ENCODE peak calls at places on chromosomes 2 and 18, in four cellular contexts. P is HCT116, O is SK-N-SH, N is K562. W is an unnamed sample.
A peak's percentile ranks its signal among the peaks of the same experiment; 100 is the strongest.

GRCh38 chr2:240877460-240878340 is 9.1 kb downstream of the AGXT start:
- DNase-seq in P (no peak), O (peak; percentile 48), N (no peak), W (no peak)

GRCh38 chr2:216695401-216695821 is at the start of gene IGFBP5:
- DNase-seq in P (no peak), O (peak; percentile 46), N (no peak), W (no peak)

GRCh38 chr2:42510191-42510929 is 16.6 kb upstream of the KCNG3 start:
- DNase-seq in P (no peak), O (peak; percentile 74), N (no peak), W (no peak)

GRCh38 chr2:156435392-156435724 is 821 bp upstream of the GPD2 start:
- DNase-seq in P (no peak), O (peak; percentile 76), N (no peak), W (no peak)

GRCh38 chr2:144431384-144431783 is 88.5 kb downstream of the ZEB2 start:
- DNase-seq in P (no peak), O (no peak), N (no peak), W (no peak)

GRCh38 chr2:187567126-187567525 is 12.9 kb upstream of the TFPI start:
- DNase-seq in P (no peak), O (no peak), N (no peak), W (no peak)

GRCh38 chr2:8544786-8545631 is 136.8 kb upstream of the ID2 start:
- DNase-seq in P (peak; percentile 6), O (peak; percentile 83), N (peak; percentile 89), W (no peak)

GRCh38 chr18:55382277-55382805 is 205.7 kb downstream of the TCF4 start:
- DNase-seq in P (no peak), O (no peak), N (no peak), W (no peak)

GRCh38 chr2:226799976-226800940 is 638 bp upstream of the IRS1 start:
- DNase-seq in P (no peak), O (peak; percentile 25), N (no peak), W (no peak)

GRCh38 chr2:161344737-161345136 is 36.5 kb downstream of the PSMD14 start:
- DNase-seq in P (no peak), O (no peak), N (no peak), W (no peak)

GRCh38 chr2:63189026-63189425 is 138.4 kb downstream of the OTX1 start:
- DNase-seq in P (peak; percentile 54), O (peak; percentile 26), N (peak; percentile 65), W (peak; percentile 55)

GRCh38 chr2:8475349-8476045 is 206.4 kb upstream of the ID2 start:
- DNase-seq in P (no peak), O (no peak), N (no peak), W (no peak)

GRCh38 chr2:57890993-57891688 is 155.5 kb upstream of the VRK2 start:
- DNase-seq in P (no peak), O (no peak), N (no peak), W (no peak)

GRCh38 chr2:12762337-12762736 is 45.6 kb downstream of the TRIB2 start:
- DNase-seq in P (no peak), O (no peak), N (no peak), W (no peak)

GRCh38 chr18:37553633-37554398 is 11.8 kb downstream of the CELF4 start:
- DNase-seq in P (no peak), O (no peak), N (peak; percentile 20), W (no peak)

GRCh38 chr2:179129574-179130238 is 79.8 kb upstream of the CCDC141 start:
- DNase-seq in P (no peak), O (peak; percentile 6), N (peak; percentile 11), W (peak; percentile 12)

GRCh38 chr2:25323042-25323514 is 18.6 kb downstream of the DNMT3A start:
- DNase-seq in P (no peak), O (no peak), N (no peak), W (no peak)

GRCh38 chr18:70047931-70048603 is 100.4 kb upstream of the CD226 start:
- DNase-seq in P (no peak), O (no peak), N (no peak), W (no peak)

GRCh38 chr2:208266641-208267335 is 733 bp downstream of the PIKFYVE start:
- DNase-seq in P (no peak), O (no peak), N (no peak), W (no peak)

GRCh38 chr2:192082121-192082520 is 112.6 kb downstream of the TMEFF2 start:
- DNase-seq in P (no peak), O (no peak), N (peak; percentile 7), W (no peak)

GRCh38 chr2:192090878-192091277 is 103.9 kb downstream of the TMEFF2 start:
- DNase-seq in P (no peak), O (no peak), N (no peak), W (no peak)

GRCh38 chr2:192091480-192091879 is 103.3 kb downstream of the TMEFF2 start:
- DNase-seq in P (no peak), O (no peak), N (no peak), W (no peak)

DNA sequence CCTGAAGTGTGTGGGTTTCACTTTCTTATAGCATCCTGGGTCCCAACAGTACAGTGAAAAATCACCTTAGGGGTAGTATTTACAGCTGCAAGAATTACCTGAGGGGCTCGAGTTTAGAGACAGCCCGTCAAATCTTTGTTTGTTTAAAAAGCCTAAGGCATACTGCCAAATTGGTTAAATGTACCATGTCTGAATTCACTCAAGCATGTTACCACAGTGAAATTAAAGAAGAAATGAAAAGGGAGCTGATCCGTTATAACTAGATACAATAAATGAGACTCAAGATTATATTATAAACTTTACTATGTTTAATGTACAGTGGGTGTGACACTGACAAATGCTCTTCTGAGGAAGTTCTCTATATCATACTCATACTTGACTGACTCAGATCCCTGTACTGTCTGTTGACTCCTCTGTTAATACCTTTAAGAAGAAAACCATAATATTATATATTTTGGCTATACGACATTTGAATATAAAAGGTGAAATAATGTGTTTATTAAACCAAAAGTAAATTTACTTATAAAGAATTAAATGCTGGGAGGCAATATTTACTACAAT is 107.3 kb downstream of the TMEFF2 start:
- DNase-seq in P (no peak), O (no peak), N (no peak), W (no peak)
- H3K4me3 ChIP-seq in P (no peak overlapping the region), O (no peak overlapping the region), N (no peak overlapping the region), W (no peak overlapping the region)

GRCh38 chr2:171547256-171547655 is 25.0 kb downstream of the CYBRD1 start:
- DNase-seq in P (no peak), O (no peak), N (no peak), W (no peak)

GRCh38 chr2:171550613-171551012 is 28.3 kb downstream of the CYBRD1 start:
- DNase-seq in P (no peak), O (no peak), N (no peak), W (no peak)

GRCh38 chr2:171545086-171545485 is 22.8 kb downstream of the CYBRD1 start:
- DNase-seq in P (no peak), O (no peak), N (no peak), W (no peak)

GRCh38 chr2:171551836-171552235 is 29.6 kb downstream of the CYBRD1 start:
- DNase-seq in P (no peak), O (no peak), N (no peak), W (no peak)

DNA sequence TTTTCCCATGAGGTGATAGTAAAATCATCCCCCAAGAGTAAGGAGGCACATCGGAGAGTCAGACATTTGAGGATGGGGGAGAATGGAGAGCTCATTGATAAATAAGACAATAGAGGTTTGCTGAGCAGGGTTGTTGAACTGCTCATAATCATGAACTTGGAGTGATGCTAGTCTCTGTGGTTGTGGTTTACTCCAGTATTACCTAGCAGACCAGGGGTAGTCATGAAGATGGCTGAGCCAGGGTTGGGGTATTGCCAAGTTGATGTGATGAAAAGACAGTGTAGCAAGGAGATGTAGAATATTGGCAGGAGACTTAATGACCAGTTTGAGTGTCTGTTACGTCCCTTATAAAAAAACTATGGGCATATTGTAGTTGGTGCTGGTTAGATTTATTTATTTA is 25.4 kb downstream of the CYBRD1 start:
- DNase-seq in P (no peak), O (no peak), N (no peak), W (no peak)
- TF ChIP-seq SIN3A in P (no peak), O (no peak), N (no peak), W (no peak)

DNA sequence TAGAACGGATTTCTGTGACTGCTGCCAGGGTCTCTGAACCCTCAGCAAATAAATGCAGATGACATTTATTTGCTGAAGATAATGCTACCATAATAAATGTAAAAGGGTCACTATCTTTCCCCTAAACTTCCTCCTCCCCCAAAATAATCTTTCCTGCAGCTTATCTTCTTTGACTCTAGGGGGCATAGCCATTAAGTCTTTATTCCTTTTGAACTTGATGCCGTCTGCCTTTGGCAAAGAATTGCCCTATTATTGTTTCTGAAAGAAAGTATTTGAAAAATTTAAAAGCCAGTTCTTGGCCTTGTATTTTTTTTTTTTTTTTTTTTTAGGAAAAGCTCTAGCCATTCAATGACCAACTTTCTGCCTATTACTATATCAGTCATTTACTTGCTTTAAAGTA is 63.5 kb upstream of the ACSL3 start:
- DNase-seq in P (no peak), O (peak; percentile 43), N (peak; percentile 23), W (no peak)
- H3K4me1 ChIP-seq in P (no peaks in the 10 kb centered on the region), O (no peaks in the 10 kb centered on the region), N (peaks cover 6% of the 10 kb centered on the region), W (no peaks in the 10 kb centered on the region)

GRCh38 chr2:69576895-69577294 is 66.6 kb downstream of the AAK1 start:
- DNase-seq in P (no peak), O (no peak), N (no peak), W (no peak)
- H3K4me3 ChIP-seq in P (no peak overlapping the region), O (no peak overlapping the region), N (no peak overlapping the region), W (no peak overlapping the region)

GRCh38 chr2:11507517-11507916 is 26.3 kb upstream of the GREB1 start:
- DNase-seq in P (no peak), O (no peak), N (no peak), W (no peak)
- TF ChIP-seq SIN3A in P (no peak), O (no peak), N (no peak), W (no peak)

W was measured in Panc1.